ENCODE peak calls at places on chromosomes 3 and 15, in ten cellular contexts. Q, S, H, N, L, Y, V, G, X and A are unnamed samples.

GRCh38 chr15:65982941-65983340 is 113.7 kb downstream of the RAB11A start:
- DNase-seq in Q (no peak), S (no peak), H (no peak), N (no peak), L (no peak), Y (no peak), V (no peak), G (no peak), X (no peak), A (no peak)

GRCh38 chr3:121152573-121152972 is 244.6 kb downstream of the STXBP5L start:
- DNase-seq in Q (no peak), S (no peak), H (no peak), N (no peak), L (no peak), Y (no peak), V (no peak), G (peak; percentile 23), X (no peak), A (no peak)

GRCh38 chr15:97126556-97127233 is 796.2 kb downstream of the NR2F2 start:
- DNase-seq in Q (no peak), S (no peak), H (no peak), N (no peak), L (no peak), Y (no peak), V (no peak), G (no peak), X (no peak), A (no peak)

GRCh38 chr3:186461141-186461540 is 83.0 kb downstream of the CRYGS start:
- DNase-seq in Q (no peak), S (no peak), H (no peak), N (no peak), L (no peak), Y (no peak), V (peak; percentile 82), G (peak; percentile 46), X (no peak), A (no peak)

GRCh38 chr3:139117136-139117675 is 72.5 kb upstream of the PRR23C start:
- DNase-seq in Q (no peak), S (no peak), H (no peak), N (no peak), L (peak; percentile 32), Y (no peak), V (peak; percentile 76), G (peak; percentile 20), X (no peak), A (no peak)

GRCh38 chr3:126357299-126358037 is at the start of gene KLF15:
- DNase-seq in Q (peak; percentile 89), S (peak; percentile 92), H (peak; percentile 94), N (peak; percentile 80), L (peak; percentile 89), Y (peak; percentile 81), V (peak; percentile 72), G (peak; percentile 91), X (no peak), A (peak; percentile 83)

GRCh38 chr3:174355505-174355904 is 503.6 kb upstream of the NAALADL2 start:
- DNase-seq in Q (no peak), S (no peak), H (no peak), N (no peak), L (no peak), Y (no peak), V (peak; percentile 28), G (peak; percentile 42), X (no peak), A (no peak)

GRCh38 chr15:65796610-65797012 is 4.5 kb upstream of the DENND4A start:
- DNase-seq in Q (no peak), S (no peak), H (no peak), N (no peak), L (no peak), Y (no peak), V (peak; percentile 71), G (peak; percentile 70), X (no peak), A (no peak)

GRCh38 chr3:40658305-40658704 is 133.5 kb downstream of the ZNF621 start:
- DNase-seq in Q (no peak), S (no peak), H (no peak), N (no peak), L (no peak), Y (no peak), V (no peak), G (no peak), X (no peak), A (no peak)

GRCh38 chr3:49273825-49274532 is 3.1 kb downstream of the C3orf62 start:
- DNase-seq in Q (no peak), S (no peak), H (no peak), N (no peak), L (no peak), Y (no peak), V (no peak), G (no peak), X (no peak), A (no peak)

GRCh38 chr3:48456466-48456865 is 9.9 kb downstream of the ATRIP start:
- DNase-seq in Q (no peak), S (no peak), H (no peak), N (no peak), L (no peak), Y (no peak), V (no peak), G (no peak), X (no peak), A (no peak)

GRCh38 chr3:129913618-129914017 is 20.1 kb upstream of the TMCC1 start:
- DNase-seq in Q (no peak), S (no peak), H (no peak), N (no peak), L (no peak), Y (no peak), V (no peak), G (no peak), X (no peak), A (no peak)

GRCh38 chr3:38454179-38454883 is 641 bp downstream of the ACVR2B start:
- DNase-seq in Q (peak; percentile 63), S (no peak), H (peak; percentile 55), N (no peak), L (peak; percentile 76), Y (no peak), V (peak; percentile 13), G (peak; percentile 37), X (no peak), A (peak; percentile 34)

GRCh38 chr15:43493687-43494472 is 924 bp upstream of the TP53BP1 start:
- DNase-seq in Q (no peak), S (no peak), H (no peak), N (no peak), L (no peak), Y (no peak), V (no peak), G (no peak), X (no peak), A (no peak)

GRCh38 chr3:13015286-13016082 is 57.7 kb downstream of the IQSEC1 start:
- DNase-seq in Q (no peak), S (no peak), H (no peak), N (peak; percentile 49), L (peak; percentile 63), Y (peak; percentile 42), V (no peak), G (no peak), X (no peak), A (no peak)

GRCh38 chr3:143672396-143673165 is 175.7 kb downstream of the SLC9A9 start:
- DNase-seq in Q (no peak), S (no peak), H (no peak), N (no peak), L (no peak), Y (no peak), V (no peak), G (no peak), X (no peak), A (no peak)

GRCh38 chr3:11289864-11290263 is 17.7 kb downstream of the ATG7 start:
- DNase-seq in Q (no peak), S (no peak), H (no peak), N (no peak), L (no peak), Y (no peak), V (no peak), G (no peak), X (no peak), A (no peak)

GRCh38 chr15:101439285-101439919 is 50.1 kb downstream of the PCSK6 start:
- DNase-seq in Q (no peak), S (peak; percentile 64), H (no peak), N (no peak), L (no peak), Y (no peak), V (no peak), G (peak; percentile 80), X (no peak), A (no peak)
- H3K4me3 ChIP-seq in Q (no peak overlapping the region), S (no peak overlapping the region), H (no peak overlapping the region), N (no peak overlapping the region), L (no peak overlapping the region), Y (no peak overlapping the region), V (no peak overlapping the region), G (no peak overlapping the region), X (no peak overlapping the region), A (no peak overlapping the region)

GRCh38 chr3:100630664-100631063 is 21.3 kb downstream of the ADGRG7 start:
- DNase-seq in Q (no peak), S (no peak), H (no peak), N (no peak), L (no peak), Y (no peak), V (peak; percentile 15), G (no peak), X (no peak), A (no peak)
- TF ChIP-seq CTCF in Q (no peak), S (no peak), H (no peak), N (no peak), L (no peak), Y (no peak), V (no peak), G (no peak), X (no peak), A (no peak)

GRCh38 chr3:151290673-151291072 is 12.3 kb upstream of the P2RY14 start:
- DNase-seq in Q (no peak), S (no peak), H (no peak), N (no peak), L (no peak), Y (no peak), V (peak; percentile 66), G (peak; percentile 67), X (no peak), A (no peak)
- H3K27ac ChIP-seq in Q (no peak overlapping the region), S (no peak overlapping the region), H (no peak overlapping the region), N (no peak overlapping the region), L (no peak overlapping the region), Y (no peak overlapping the region), V (no peak overlapping the region), G (no peak overlapping the region), X (no peak overlapping the region), A (no peak overlapping the region)

GRCh38 chr3:9793161-9793781 is 389 bp downstream of the ARPC4 start:
- DNase-seq in Q (no peak), S (no peak), H (no peak), N (no peak), L (peak; percentile 57), Y (peak; percentile 20), V (peak; percentile 44), G (peak; percentile 57), X (no peak), A (no peak)

GRCh38 chr3:9791790-9792404 is 376 bp downstream of the TADA3 start:
- DNase-seq in Q (no peak), S (no peak), H (no peak), N (no peak), L (no peak), Y (no peak), V (no peak), G (no peak), X (no peak), A (no peak)

GRCh38 chr3:9795212-9795611 is 2.3 kb downstream of the ARPC4 start:
- DNase-seq in Q (no peak), S (no peak), H (no peak), N (no peak), L (no peak), Y (no peak), V (no peak), G (no peak), X (no peak), A (no peak)

GRCh38 chr3:9792405-9793160 is at the start of the genes ARPC4 and TADA3:
- DNase-seq in Q (peak; percentile 93), S (peak; percentile 93), H (peak; percentile 86), N (peak; percentile 87), L (peak; percentile 94), Y (peak; percentile 94), V (peak; percentile 96), G (peak; percentile 98), X (peak; percentile 80), A (peak; percentile 91)

GRCh38 chr3:9794400-9794799 is 1.5 kb downstream of the ARPC4 start:
- DNase-seq in Q (no peak), S (no peak), H (no peak), N (no peak), L (no peak), Y (no peak), V (no peak), G (no peak), X (no peak), A (no peak)
- H3K4me3 ChIP-seq in Q (no peak overlapping the region), S (no peak overlapping the region), H (no peak overlapping the region), N (peak overlapping the region; percentile 100), L (no peak overlapping the region), Y (no peak overlapping the region), V (no peak overlapping the region), G (no peak overlapping the region), X (no peak overlapping the region), A (no peak overlapping the region)